ENCODE peak calls at places on chromosomes 5 and 9, in ten cellular contexts. T, X, I, D, Z, G, Y, P, B and W are unnamed samples. For H3K4me1, the result is how much of the 10 kb centered on the place peaks cover.

GRCh38 chr5:87243161-87243877 is 24.4 kb upstream of the RASA1 start:
- DNase-seq in T (no peak), X (no peak), I (no peak), D (no peak), Z (peak), G (no peak), Y (no peak), P (no peak), B (no peak), W (no peak)

GRCh38 chr9:131624636-131625241 is 79.4 kb downstream of the PRRT1B start:
- DNase-seq in T (no peak), X (no peak), I (peak), D (peak), Z (no peak), G (peak), Y (no peak), P (no peak), B (no peak), W (no peak)

GRCh38 chr5:146751781-146752401 is 126.7 kb downstream of the PPP2R2B start:
- DNase-seq in T (no peak), X (no peak), I (no peak), D (no peak), Z (no peak), G (no peak), Y (no peak), P (peak), B (peak), W (no peak)

GRCh38 chr9:127915325-127915752 is 1.5 kb downstream of the ST6GALNAC4 start:
- DNase-seq in T (no peak), X (no peak), I (no peak), D (no peak), Z (no peak), G (peak), Y (peak), P (no peak), B (no peak), W (no peak)

GRCh38 chr9:99822596-99823391 is 1.1 kb downstream of the NR4A3 start:
- DNase-seq in T (peak), X (no peak), I (peak), D (peak), Z (peak), G (peak), Y (peak), P (peak), B (peak), W (peak)

GRCh38 chr9:129242191-129242953 is 64.3 kb upstream of the IER5L start:
- DNase-seq in T (no peak), X (no peak), I (no peak), D (no peak), Z (no peak), G (no peak), Y (no peak), P (no peak), B (no peak), W (no peak)

GRCh38 chr9:131668439-131669233 is 71.2 kb downstream of the RAPGEF1 start:
- DNase-seq in T (no peak), X (no peak), I (peak), D (no peak), Z (peak), G (peak), Y (peak), P (peak), B (peak), W (peak)

GRCh38 chr9:15211160-15211993 is 95.6 kb downstream of the TTC39B start:
- DNase-seq in T (peak), X (peak), I (peak), D (no peak), Z (peak), G (peak), Y (peak), P (peak), B (peak), W (peak)

GRCh38 chr5:88785396-88786216 is 97.4 kb downstream of the MEF2C start:
- DNase-seq in T (peak), X (peak), I (peak), D (no peak), Z (peak), G (peak), Y (peak), P (no peak), B (no peak), W (no peak)

DNA sequence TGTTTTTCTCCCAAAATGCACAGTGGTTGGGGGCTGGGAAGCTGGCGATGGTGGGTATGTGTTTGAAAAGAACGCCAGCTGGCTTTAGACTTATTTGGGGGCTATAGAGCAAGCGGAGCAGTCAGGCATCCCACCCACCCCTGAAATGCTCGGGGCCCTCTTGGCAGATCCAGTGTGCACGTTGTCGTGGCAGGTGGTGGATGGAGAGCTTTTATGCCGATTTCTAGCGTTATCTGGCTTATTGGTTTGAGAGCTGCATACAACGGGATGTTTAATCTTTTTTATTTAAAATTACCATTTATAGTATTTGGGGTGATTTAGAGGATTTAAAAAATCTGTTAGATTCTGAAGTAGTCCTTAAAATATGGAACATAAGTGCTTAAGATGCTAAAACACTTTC is 8.1 kb downstream of the BASP1 start:
- DNase-seq in T (no peak), X (no peak), I (no peak), D (no peak), Z (no peak), G (no peak), Y (no peak), P (no peak), B (no peak), W (no peak)
- H3K4me1 ChIP-seq in T (under half), X (under half), I (under half), D (under half), Z (under half), G (under half), Y (under half), P (under half), B (under half), W (under half)

GRCh38 chr5:172187118-172188032 is 649 bp downstream of the STK10 start:
- DNase-seq in T (peak), X (peak), I (peak), D (peak), Z (peak), G (peak), Y (peak), P (peak), B (peak), W (peak)

GRCh38 chr5:172188033-172188892 is at the start of gene STK10:
- DNase-seq in T (peak), X (peak), I (peak), D (peak), Z (peak), G (peak), Y (peak), P (peak), B (peak), W (peak)

GRCh38 chr5:172186114-172186695 is 1.8 kb downstream of the STK10 start:
- DNase-seq in T (no peak), X (no peak), I (no peak), D (no peak), Z (no peak), G (no peak), Y (no peak), P (no peak), B (no peak), W (no peak)

GRCh38 chr5:172189693-172190296 is 1.8 kb upstream of the STK10 start:
- DNase-seq in T (no peak), X (no peak), I (no peak), D (no peak), Z (no peak), G (no peak), Y (no peak), P (no peak), B (no peak), W (no peak)

DNA sequence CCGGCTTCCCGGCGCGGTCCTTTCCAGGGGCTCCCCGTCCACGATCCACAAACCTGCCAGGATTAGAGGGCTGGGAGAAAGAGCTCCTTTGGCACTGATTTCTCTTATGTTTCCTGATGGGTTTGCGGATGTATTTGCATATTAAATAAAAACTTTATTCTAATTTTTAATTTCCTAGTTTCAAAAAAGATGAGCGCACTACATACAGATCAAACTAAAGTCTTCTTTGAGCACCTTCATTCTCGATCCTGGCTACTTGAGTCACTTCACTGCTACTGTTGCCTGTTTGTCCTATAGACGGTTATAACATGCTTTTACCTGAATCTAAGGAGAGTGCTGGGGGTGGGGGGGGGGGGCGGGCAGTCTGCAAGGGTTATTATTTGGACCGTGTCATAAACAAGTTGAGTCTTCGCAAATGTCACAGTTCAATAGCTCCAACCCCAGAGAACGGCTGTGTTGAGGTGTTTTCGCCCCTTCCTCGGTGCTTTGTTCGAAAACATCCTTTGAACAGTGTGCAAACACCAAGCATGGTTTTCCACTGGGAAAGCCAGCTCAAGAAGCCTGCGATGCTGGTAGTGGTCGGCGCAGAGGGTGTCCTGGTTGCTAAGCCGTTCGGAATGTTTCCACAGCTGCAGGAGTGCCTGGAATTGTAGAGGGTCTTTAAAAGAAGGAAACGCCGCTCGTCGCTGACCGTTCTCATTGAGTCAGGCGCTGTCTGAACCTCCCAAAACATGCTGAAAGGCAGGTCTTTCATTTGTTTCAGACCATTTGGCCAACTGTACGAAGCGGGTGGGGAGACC is 1.1 kb upstream of the STK10 start:
- DNase-seq in T (no peak), X (no peak), I (no peak), D (no peak), Z (no peak), G (no peak), Y (no peak), P (no peak), B (no peak), W (no peak)
- H3K4me1 ChIP-seq in T (under half), X (under half), I (under half), D (under half), Z (under half), G (under half), Y (under half), P (under half), B (under half), W (under half)

DNA sequence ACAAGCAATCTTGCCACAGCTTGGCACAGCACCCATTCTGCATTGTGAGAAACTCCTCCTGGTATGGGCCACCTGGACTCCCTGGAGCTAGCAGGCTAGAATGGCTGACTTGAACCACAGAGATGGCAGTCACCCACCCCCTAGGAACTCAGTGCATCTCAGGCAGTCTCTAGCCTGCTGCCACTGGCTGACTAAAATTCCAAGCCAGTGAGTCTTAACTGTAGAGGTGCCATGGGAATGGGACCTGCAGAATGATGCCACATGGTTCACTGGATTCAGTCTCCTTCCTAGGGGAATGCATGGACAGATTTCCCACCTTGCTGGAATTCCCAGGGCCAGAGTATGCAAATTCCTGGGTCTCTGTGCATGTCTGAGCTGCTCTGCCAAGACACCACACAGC is 382.9 kb downstream of the MAN2A1 start:
- DNase-seq in T (no peak), X (no peak), I (no peak), D (no peak), Z (no peak), G (no peak), Y (no peak), P (no peak), B (no peak), W (no peak)
- H3K4me1 ChIP-seq in T (under half), X (under half), I (under half), D (under half), Z (under half), G (under half), Y (under half), P (under half), B (under half), W (under half)

GRCh38 chr5:172774561-172775271 is 3.7 kb upstream of the DUSP1 start:
- DNase-seq in T (no peak), X (no peak), I (no peak), D (no peak), Z (peak), G (no peak), Y (no peak), P (no peak), B (no peak), W (no peak)
- H3K4me1 ChIP-seq in T (under half), X (half or more), I (under half), D (under half), Z (half or more), G (half or more), Y (half or more), P (half or more), B (under half), W (under half)

GRCh38 chr5:157668356-157668755 is 3.0 kb upstream of the C5orf52 start:
- DNase-seq in T (no peak), X (no peak), I (no peak), D (no peak), Z (no peak), G (no peak), Y (no peak), P (no peak), B (no peak), W (no peak)
- H3K4me1 ChIP-seq in T (under half), X (under half), I (under half), D (under half), Z (under half), G (under half), Y (under half), P (under half), B (under half), W (under half)